ENCODE peak calls at places on chromosomes 7 and 10, in six cellular contexts. One of them, this sample, is unnamed.

GRCh38 chr10:97904576-97904975 is 54.9 kb downstream of the GOLGA7B start:
- DNase-seq in GM04504: no peak
- DNase-seq in amniotic epithelial cell: no peak
- DNase-seq in AG04450: no peak
- DNase-seq in stimulated activated CD4-positive, alpha-beta T cell treated with anti-CD3 and anti-CD28 coated beads, Interleukin-12 subunit alpha, Interleukin-12 subunit beta, amount 100 ng/mL, for 24 hours: no peak
- DNase-seq in DMS79: no peak
- DNase-seq in this sample: no peak

GRCh38 chr7:4468320-4469102 is 213.6 kb upstream of the FOXK1 start:
- DNase-seq in GM04504: no peak
- DNase-seq in amniotic epithelial cell: no peak
- DNase-seq in AG04450: no peak
- DNase-seq in stimulated activated CD4-positive, alpha-beta T cell treated with anti-CD3 and anti-CD28 coated beads, Interleukin-12 subunit alpha, Interleukin-12 subunit beta, amount 100 ng/mL, for 24 hours: no peak
- DNase-seq in DMS79: no peak
- DNase-seq in this sample: no peak

GRCh38 chr10:113067516-113067915 is 117.5 kb downstream of the TCF7L2 start:
- DNase-seq in GM04504: no peak
- DNase-seq in amniotic epithelial cell: no peak
- DNase-seq in AG04450: no peak
- DNase-seq in stimulated activated CD4-positive, alpha-beta T cell treated with anti-CD3 and anti-CD28 coated beads, Interleukin-12 subunit alpha, Interleukin-12 subunit beta, amount 100 ng/mL, for 24 hours: no peak
- DNase-seq in DMS79: no peak
- DNase-seq in this sample: no peak

GRCh38 chr7:3922175-3922635 is 621.2 kb downstream of the SDK1 start:
- DNase-seq in GM04504: peak
- DNase-seq in amniotic epithelial cell: peak
- DNase-seq in AG04450: peak
- DNase-seq in stimulated activated CD4-positive, alpha-beta T cell treated with anti-CD3 and anti-CD28 coated beads, Interleukin-12 subunit alpha, Interleukin-12 subunit beta, amount 100 ng/mL, for 24 hours: no peak
- DNase-seq in DMS79: no peak
- DNase-seq in this sample: peak

GRCh38 chr7:116354171-116354545 is 143.8 kb downstream of the TES start:
- DNase-seq in GM04504: peak
- DNase-seq in amniotic epithelial cell: peak
- DNase-seq in AG04450: peak
- DNase-seq in stimulated activated CD4-positive, alpha-beta T cell treated with anti-CD3 and anti-CD28 coated beads, Interleukin-12 subunit alpha, Interleukin-12 subunit beta, amount 100 ng/mL, for 24 hours: no peak
- DNase-seq in DMS79: no peak
- DNase-seq in this sample: peak

GRCh38 chr7:66421830-66422229 is 206.9 kb upstream of the KCTD7 start:
- DNase-seq in GM04504: no peak
- DNase-seq in amniotic epithelial cell: no peak
- DNase-seq in AG04450: no peak
- DNase-seq in stimulated activated CD4-positive, alpha-beta T cell treated with anti-CD3 and anti-CD28 coated beads, Interleukin-12 subunit alpha, Interleukin-12 subunit beta, amount 100 ng/mL, for 24 hours: no peak
- DNase-seq in DMS79: no peak
- DNase-seq in this sample: no peak

GRCh38 chr7:81402227-81402626 is 367.6 kb downstream of the HGF start:
- DNase-seq in GM04504: no peak
- DNase-seq in amniotic epithelial cell: peak
- DNase-seq in AG04450: no peak
- DNase-seq in stimulated activated CD4-positive, alpha-beta T cell treated with anti-CD3 and anti-CD28 coated beads, Interleukin-12 subunit alpha, Interleukin-12 subunit beta, amount 100 ng/mL, for 24 hours: no peak
- DNase-seq in DMS79: no peak
- DNase-seq in this sample: peak

GRCh38 chr10:103958996-103959395 is 7.9 kb upstream of the SLK start:
- DNase-seq in GM04504: no peak
- DNase-seq in amniotic epithelial cell: peak
- DNase-seq in AG04450: no peak
- DNase-seq in stimulated activated CD4-positive, alpha-beta T cell treated with anti-CD3 and anti-CD28 coated beads, Interleukin-12 subunit alpha, Interleukin-12 subunit beta, amount 100 ng/mL, for 24 hours: no peak
- DNase-seq in DMS79: no peak
- DNase-seq in this sample: no peak

GRCh38 chr10:28593811-28594210 is 60.9 kb downstream of the WAC start:
- DNase-seq in GM04504: no peak
- DNase-seq in amniotic epithelial cell: no peak
- DNase-seq in AG04450: no peak
- DNase-seq in stimulated activated CD4-positive, alpha-beta T cell treated with anti-CD3 and anti-CD28 coated beads, Interleukin-12 subunit alpha, Interleukin-12 subunit beta, amount 100 ng/mL, for 24 hours: no peak
- DNase-seq in DMS79: no peak
- DNase-seq in this sample: no peak

GRCh38 chr10:79069325-79070090 is 742 bp downstream of the ZMIZ1 start:
- DNase-seq in GM04504: no peak
- DNase-seq in amniotic epithelial cell: no peak
- DNase-seq in AG04450: no peak
- DNase-seq in stimulated activated CD4-positive, alpha-beta T cell treated with anti-CD3 and anti-CD28 coated beads, Interleukin-12 subunit alpha, Interleukin-12 subunit beta, amount 100 ng/mL, for 24 hours: no peak
- DNase-seq in DMS79: no peak
- DNase-seq in this sample: peak

GRCh38 chr10:113056468-113057021 is 106.5 kb downstream of the TCF7L2 start:
- DNase-seq in GM04504: no peak
- DNase-seq in amniotic epithelial cell: peak
- DNase-seq in AG04450: no peak
- DNase-seq in stimulated activated CD4-positive, alpha-beta T cell treated with anti-CD3 and anti-CD28 coated beads, Interleukin-12 subunit alpha, Interleukin-12 subunit beta, amount 100 ng/mL, for 24 hours: no peak
- DNase-seq in DMS79: no peak
- DNase-seq in this sample: peak

GRCh38 chr10:74051729-74052342 is 53.9 kb downstream of the VCL start:
- DNase-seq in GM04504: no peak
- DNase-seq in amniotic epithelial cell: no peak
- DNase-seq in AG04450: no peak
- DNase-seq in stimulated activated CD4-positive, alpha-beta T cell treated with anti-CD3 and anti-CD28 coated beads, Interleukin-12 subunit alpha, Interleukin-12 subunit beta, amount 100 ng/mL, for 24 hours: no peak
- DNase-seq in DMS79: no peak
- DNase-seq in this sample: no peak

GRCh38 chr10:79380125-79380917 is 33.1 kb downstream of the PPIF start:
- DNase-seq in GM04504: peak
- DNase-seq in amniotic epithelial cell: peak
- DNase-seq in AG04450: no peak
- DNase-seq in stimulated activated CD4-positive, alpha-beta T cell treated with anti-CD3 and anti-CD28 coated beads, Interleukin-12 subunit alpha, Interleukin-12 subunit beta, amount 100 ng/mL, for 24 hours: no peak
- DNase-seq in DMS79: no peak
- DNase-seq in this sample: peak

GRCh38 chr10:2681911-2682310 is 385.4 kb upstream of the PFKP start:
- DNase-seq in GM04504: no peak
- DNase-seq in amniotic epithelial cell: no peak
- DNase-seq in AG04450: no peak
- DNase-seq in stimulated activated CD4-positive, alpha-beta T cell treated with anti-CD3 and anti-CD28 coated beads, Interleukin-12 subunit alpha, Interleukin-12 subunit beta, amount 100 ng/mL, for 24 hours: no peak
- DNase-seq in DMS79: no peak
- DNase-seq in this sample: no peak

GRCh38 chr7:36726806-36727503 is 2.7 kb upstream of the AOAH start:
- DNase-seq in GM04504: no peak
- DNase-seq in amniotic epithelial cell: no peak
- DNase-seq in AG04450: no peak
- DNase-seq in stimulated activated CD4-positive, alpha-beta T cell treated with anti-CD3 and anti-CD28 coated beads, Interleukin-12 subunit alpha, Interleukin-12 subunit beta, amount 100 ng/mL, for 24 hours: no peak
- DNase-seq in DMS79: no peak
- DNase-seq in this sample: no peak

GRCh38 chr10:78772986-78773530 is 295.7 kb upstream of the ZMIZ1 start:
- DNase-seq in GM04504: no peak
- DNase-seq in amniotic epithelial cell: no peak
- DNase-seq in AG04450: no peak
- DNase-seq in stimulated activated CD4-positive, alpha-beta T cell treated with anti-CD3 and anti-CD28 coated beads, Interleukin-12 subunit alpha, Interleukin-12 subunit beta, amount 100 ng/mL, for 24 hours: no peak
- DNase-seq in DMS79: no peak
- DNase-seq in this sample: no peak

GRCh38 chr7:139916717-139917395 is 87.8 kb downstream of the TBXAS1 start:
- DNase-seq in GM04504: no peak
- DNase-seq in amniotic epithelial cell: no peak
- DNase-seq in AG04450: no peak
- DNase-seq in stimulated activated CD4-positive, alpha-beta T cell treated with anti-CD3 and anti-CD28 coated beads, Interleukin-12 subunit alpha, Interleukin-12 subunit beta, amount 100 ng/mL, for 24 hours: no peak
- DNase-seq in DMS79: peak
- DNase-seq in this sample: no peak

GRCh38 chr10:101818958-101819633 is 852 bp upstream of the OGA start:
- DNase-seq in GM04504: no peak
- DNase-seq in amniotic epithelial cell: no peak
- DNase-seq in AG04450: no peak
- DNase-seq in stimulated activated CD4-positive, alpha-beta T cell treated with anti-CD3 and anti-CD28 coated beads, Interleukin-12 subunit alpha, Interleukin-12 subunit beta, amount 100 ng/mL, for 24 hours: no peak
- DNase-seq in DMS79: peak
- DNase-seq in this sample: no peak